ENCODE peak calls at places on chromosomes 2 and 18, in four cellular contexts. C is K562, T is A549, O is H1. L is an unnamed sample.

GRCh38 chr2:112879491-112880041 is 31.4 kb upstream of the IL37 start:
- DNase-seq in T (no peak), C (no peak), O (no peak), L (no peak)

GRCh38 chr2:180231015-180231414 is 223.9 kb upstream of the CWC22 start:
- DNase-seq in C (no peak), O (no peak), T (no peak), L (no peak)

GRCh38 chr18:8747440-8747937 is 42.1 kb downstream of the MTCL1 start:
- DNase-seq in O (no peak), C (no peak), T (no peak), L (no peak)

GRCh38 chr2:218375212-218375611 is 6.9 kb upstream of the SLC11A1 start:
- DNase-seq in O (no peak), T (no peak), C (no peak), L (no peak)

GRCh38 chr2:238696786-238697185 is 151.1 kb upstream of the TWIST2 start:
- DNase-seq in O (no peak), C (no peak), T (no peak), L (no peak)

GRCh38 chr2:207505728-207506127 is 24.0 kb upstream of the CREB1 start:
- DNase-seq in C (no peak), O (no peak), T (peak; percentile 49), L (no peak)

GRCh38 chr2:97788986-97789644 is 75.7 kb downstream of the ZAP70 start:
- DNase-seq in T (no peak), C (no peak), O (no peak), L (no peak)

GRCh38 chr2:40225670-40226069 is 226.2 kb downstream of the SLC8A1 start:
- DNase-seq in T (no peak), C (no peak), O (no peak), L (no peak)

GRCh38 chr2:145617906-145618305 is 1098.0 kb upstream of the ZEB2 start:
- DNase-seq in C (no peak), O (no peak), T (no peak), L (no peak)

GRCh38 chr2:38496927-38497669 is 105.6 kb downstream of the HNRNPLL start:
- DNase-seq in T (no peak), C (no peak), O (no peak), L (peak; percentile 97)

GRCh38 chr2:9594361-9595063 is 36.3 kb downstream of the YWHAQ start:
- DNase-seq in C (peak; percentile 38), O (no peak), T (peak; percentile 48), L (peak; percentile 16)

GRCh38 chr2:133371286-133371685 is 197.0 kb downstream of the NCKAP5 start:
- DNase-seq in T (no peak), C (no peak), O (no peak), L (no peak)

GRCh38 chr18:70398076-70398475 is 109.2 kb downstream of the SOCS6 start:
- DNase-seq in C (no peak), T (no peak), O (no peak), L (no peak)

GRCh38 chr2:71466301-71467179 is 13.2 kb downstream of the DYSF start:
- DNase-seq in O (no peak), T (peak; percentile 46), C (no peak), L (no peak)

GRCh38 chr2:238493880-238494572 is 67.3 kb downstream of the ASB1 start:
- DNase-seq in T (no peak), C (no peak), O (no peak), L (no peak)

GRCh38 chr2:192195548-192196418 is 1.1 kb upstream of the TMEFF2 start:
- DNase-seq in T (peak; percentile 24), O (no peak), C (peak; percentile 3), L (no peak)

GRCh38 chr2:26630235-26630634 is 10.9 kb downstream of the CIB4 start:
- DNase-seq in C (no peak), O (no peak), T (no peak), L (no peak)

GRCh38 chr2:39228413-39229209 is 15.2 kb downstream of the CDKL4 start:
- DNase-seq in C (peak; percentile 13), T (no peak), O (no peak), L (peak; percentile 34)

GRCh38 chr2:237205111-237205541 is 119.4 kb downstream of the COPS8 start:
- DNase-seq in C (no peak), T (no peak), O (no peak), L (no peak)

GRCh38 chr2:70081221-70081620 is 6.1 kb upstream of the PCBP1 start:
- DNase-seq in T (no peak), C (no peak), O (no peak), L (no peak)

GRCh38 chr18:13339653-13340052 is 121.1 kb downstream of the LDLRAD4 start:
- DNase-seq in O (no peak), C (no peak), T (no peak), L (no peak)

GRCh38 chr2:99881901-99882591 is 260.3 kb downstream of the AFF3 start:
- DNase-seq in T (no peak), C (no peak), O (no peak), L (no peak)

GRCh38 chr2:229392214-229392613 is 121.1 kb upstream of the PID1 start:
- DNase-seq in T (no peak), C (no peak), O (no peak), L (no peak)

GRCh38 chr2:199070550-199070949 is 387.2 kb downstream of the SATB2 start:
- DNase-seq in T (no peak), C (no peak), O (no peak), L (no peak)

GRCh38 chr2:60745330-60745729 is 10.7 kb upstream of the PAPOLG start:
- DNase-seq in C (no peak), T (no peak), O (no peak), L (no peak)

GRCh38 chr18:41021089-41021488 is 933.9 kb upstream of the PIK3C3 start:
- DNase-seq in C (no peak), T (no peak), O (no peak), L (no peak)

GRCh38 chr2:147756103-147756502 is 88.7 kb upstream of the ACVR2A start:
- DNase-seq in T (no peak), C (no peak), O (peak; percentile 15), L (no peak)

GRCh38 chr2:105541189-105542050 is 142.6 kb upstream of the FHL2 start:
- DNase-seq in T (no peak), C (no peak), O (no peak), L (no peak)

GRCh38 chr2:222891890-222892289 is 31.1 kb downstream of the ACSL3 start:
- DNase-seq in T (no peak), O (no peak), C (no peak), L (no peak)

GRCh38 chr18:45962461-45962860 is 4.7 kb downstream of the EPG5 start:
- DNase-seq in O (no peak), C (no peak), T (no peak), L (peak; percentile 45)

GRCh38 chr18:45958730-45959129 is 8.4 kb downstream of the EPG5 start:
- DNase-seq in T (no peak), C (no peak), O (no peak), L (no peak)

GRCh38 chr18:45958027-45958426 is 9.1 kb downstream of the EPG5 start:
- DNase-seq in T (no peak), C (no peak), O (no peak), L (no peak)

GRCh38 chr18:45954070-45954712 is 12.9 kb downstream of the EPG5 start:
- DNase-seq in O (no peak), C (no peak), T (no peak), L (no peak)

GRCh38 chr18:45957100-45957499 is 10.0 kb downstream of the EPG5 start:
- DNase-seq in O (no peak), T (no peak), C (no peak), L (no peak)
- TF ChIP-seq PHF8 in O (no peak), T (no peak), C (no peak), L (no peak)

DNA sequence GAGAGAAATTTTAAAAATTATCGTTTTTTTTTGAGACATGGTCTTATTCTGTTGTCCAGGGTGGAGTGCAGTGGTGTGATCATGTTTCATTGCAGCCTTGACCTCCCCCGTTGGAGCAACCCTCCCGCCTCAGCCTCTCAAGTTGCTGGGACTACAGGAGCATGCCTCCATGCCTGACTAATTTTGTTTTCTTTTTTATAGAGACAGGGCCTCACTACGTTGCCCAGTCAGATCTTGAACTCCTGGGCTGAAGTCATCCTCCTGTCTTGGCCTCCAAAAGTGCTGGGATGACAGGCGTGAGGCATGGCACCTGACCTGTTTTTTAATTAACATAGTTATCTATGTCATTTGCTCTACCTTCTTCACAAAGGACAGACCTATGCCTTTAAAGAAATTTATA is 3.5 kb downstream of the RNF138 start:
- DNase-seq in O (no peak), T (no peak), C (no peak), L (no peak)
- TF ChIP-seq PHF8 in O (no peak), T (no peak), C (no peak), L (no peak)

GRCh38 chr2:120909102-120909501 is 173.4 kb downstream of the GLI2 start:
- DNase-seq in O (no peak), T (no peak), C (no peak), L (no peak)

GRCh38 chr2:120912101-120912985 is 176.7 kb downstream of the GLI2 start:
- DNase-seq in T (peak; percentile 80), C (peak; percentile 69), O (no peak), L (no peak)

GRCh38 chr2:120910069-120910468 is 174.4 kb downstream of the GLI2 start:
- DNase-seq in O (no peak), C (no peak), T (no peak), L (no peak)

GRCh38 chr2:120908314-120908975 is 172.8 kb downstream of the GLI2 start:
- DNase-seq in C (no peak), O (no peak), T (no peak), L (no peak)

GRCh38 chr2:120910956-120911951 is 175.6 kb downstream of the GLI2 start:
- DNase-seq in T (peak; percentile 89), C (no peak), O (no peak), L (no peak)
- TF ChIP-seq PHF8 in T (no peak), C (no peak), O (no peak), L (no peak)

DNA sequence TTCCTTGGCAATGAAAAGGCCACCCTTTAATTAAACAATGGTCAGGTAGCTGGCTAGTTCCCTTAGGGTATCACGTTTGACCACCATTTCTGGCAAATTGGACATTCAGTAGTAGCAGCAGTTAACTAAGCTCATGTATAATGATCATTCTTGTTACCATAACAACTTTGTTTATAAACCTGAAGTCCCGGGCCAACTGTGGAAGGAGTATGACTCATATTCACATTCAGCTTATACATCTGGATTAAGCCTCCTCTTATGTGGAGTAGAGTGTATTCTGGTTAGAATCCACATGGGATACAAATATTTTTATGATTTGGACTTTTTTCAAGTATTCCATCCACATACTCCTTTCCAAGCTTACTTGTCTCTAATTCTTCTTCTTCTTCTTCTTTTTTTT is 70.3 kb upstream of the ZSWIM2 start:
- DNase-seq in O (no peak), T (no peak), C (no peak), L (no peak)
- TF ChIP-seq PHF8 in O (no peak), T (no peak), C (no peak), L (no peak)

DNA sequence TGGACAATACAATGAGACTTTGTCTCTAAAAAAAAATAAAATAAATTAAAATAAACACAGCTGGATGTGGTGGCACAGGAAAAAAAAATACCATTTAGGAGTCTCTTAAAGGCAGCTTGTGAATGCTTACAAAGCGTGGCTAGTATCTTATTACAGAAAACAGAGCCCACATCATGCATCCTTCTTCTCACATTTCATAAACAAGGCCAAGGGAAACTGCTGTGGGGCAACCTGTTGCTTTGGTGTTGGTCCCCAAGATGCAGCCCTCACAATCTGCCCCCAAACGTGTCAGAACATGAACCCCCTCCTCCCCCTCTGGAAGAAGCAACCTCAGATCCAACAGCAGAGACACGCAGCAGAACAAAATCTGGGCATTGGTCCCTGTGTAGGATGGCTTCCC is 2.6 kb downstream of the SLC14A1 start:
- DNase-seq in T (no peak), O (no peak), C (no peak), L (no peak)
- TF ChIP-seq PHF8 in T (no peak), O (no peak), C (no peak), L (no peak)